ENCODE peak calls at places on chromosomes 6 and 20, in nine cellular contexts. One of them, this sample, is unnamed.

GRCh38 chr20:21571841-21572690 is 58.2 kb upstream of the NKX2-2 start:
- DNase-seq in HFF-Myc: peak; percentile 1
- DNase-seq in GM06990: no peak
- DNase-seq in fibroblast of mammary gland: peak; percentile 3
- DNase-seq in SJSA1: peak; percentile 9
- DNase-seq in AML-193: no peak
- DNase-seq in stimulated activated CD4-positive, alpha-beta T cell treated with anti-CD3 and anti-CD28 coated beads, Interleukin-2, amount 100 ng/mL, for 48 hours: no peak
- DNase-seq in astrocyte of the spinal cord: peak; percentile 1
- DNase-seq in SW 1271: peak; percentile 23
- DNase-seq in this sample: peak; percentile 20

GRCh38 chr20:51335329-51335841 is 207.1 kb downstream of the NFATC2 start:
- DNase-seq in HFF-Myc: peak; percentile 81
- DNase-seq in GM06990: peak; percentile 25
- DNase-seq in fibroblast of mammary gland: peak; percentile 100
- DNase-seq in SJSA1: peak; percentile 92
- DNase-seq in AML-193: no peak
- DNase-seq in stimulated activated CD4-positive, alpha-beta T cell treated with anti-CD3 and anti-CD28 coated beads, Interleukin-2, amount 100 ng/mL, for 48 hours: peak; percentile 7
- DNase-seq in astrocyte of the spinal cord: peak; percentile 100
- DNase-seq in SW 1271: peak; percentile 55
- DNase-seq in this sample: no peak

GRCh38 chr6:41411961-41412360 is 76.6 kb downstream of the NCR2 start:
- DNase-seq in HFF-Myc: no peak
- DNase-seq in GM06990: no peak
- DNase-seq in fibroblast of mammary gland: peak; percentile 29
- DNase-seq in SJSA1: peak; percentile 50
- DNase-seq in AML-193: no peak
- DNase-seq in stimulated activated CD4-positive, alpha-beta T cell treated with anti-CD3 and anti-CD28 coated beads, Interleukin-2, amount 100 ng/mL, for 48 hours: no peak
- DNase-seq in astrocyte of the spinal cord: no peak
- DNase-seq in SW 1271: no peak
- DNase-seq in this sample: no peak

GRCh38 chr6:11538049-11538798 is 675 bp downstream of the TMEM170B start:
- DNase-seq in HFF-Myc: no peak
- DNase-seq in GM06990: peak; percentile 60
- DNase-seq in fibroblast of mammary gland: no peak
- DNase-seq in SJSA1: no peak
- DNase-seq in AML-193: peak; percentile 59
- DNase-seq in stimulated activated CD4-positive, alpha-beta T cell treated with anti-CD3 and anti-CD28 coated beads, Interleukin-2, amount 100 ng/mL, for 48 hours: no peak
- DNase-seq in astrocyte of the spinal cord: peak; percentile 5
- DNase-seq in SW 1271: no peak
- DNase-seq in this sample: peak; percentile 78

GRCh38 chr20:19660808-19661378 is 97.2 kb upstream of the RIN2 start:
- DNase-seq in HFF-Myc: no peak
- DNase-seq in GM06990: no peak
- DNase-seq in fibroblast of mammary gland: no peak
- DNase-seq in SJSA1: no peak
- DNase-seq in AML-193: no peak
- DNase-seq in stimulated activated CD4-positive, alpha-beta T cell treated with anti-CD3 and anti-CD28 coated beads, Interleukin-2, amount 100 ng/mL, for 48 hours: no peak
- DNase-seq in astrocyte of the spinal cord: no peak
- DNase-seq in SW 1271: no peak
- DNase-seq in this sample: no peak

GRCh38 chr20:63238491-63239126 is 2.9 kb downstream of the BIRC7 start:
- DNase-seq in HFF-Myc: no peak
- DNase-seq in GM06990: no peak
- DNase-seq in fibroblast of mammary gland: no peak
- DNase-seq in SJSA1: no peak
- DNase-seq in AML-193: no peak
- DNase-seq in stimulated activated CD4-positive, alpha-beta T cell treated with anti-CD3 and anti-CD28 coated beads, Interleukin-2, amount 100 ng/mL, for 48 hours: no peak
- DNase-seq in astrocyte of the spinal cord: no peak
- DNase-seq in SW 1271: peak; percentile 13
- DNase-seq in this sample: peak; percentile 49

GRCh38 chr6:138972226-138972665 is 15.8 kb downstream of the REPS1 start:
- DNase-seq in HFF-Myc: no peak
- DNase-seq in GM06990: no peak
- DNase-seq in fibroblast of mammary gland: peak; percentile 69
- DNase-seq in SJSA1: peak; percentile 30
- DNase-seq in AML-193: no peak
- DNase-seq in stimulated activated CD4-positive, alpha-beta T cell treated with anti-CD3 and anti-CD28 coated beads, Interleukin-2, amount 100 ng/mL, for 48 hours: no peak
- DNase-seq in astrocyte of the spinal cord: peak; percentile 50
- DNase-seq in SW 1271: no peak
- DNase-seq in this sample: no peak

GRCh38 chr6:149934249-149935156 is 7.3 kb upstream of the ULBP2 start:
- DNase-seq in HFF-Myc: peak; percentile 45
- DNase-seq in GM06990: no peak
- DNase-seq in fibroblast of mammary gland: peak; percentile 78
- DNase-seq in SJSA1: peak; percentile 59
- DNase-seq in AML-193: peak; percentile 78
- DNase-seq in stimulated activated CD4-positive, alpha-beta T cell treated with anti-CD3 and anti-CD28 coated beads, Interleukin-2, amount 100 ng/mL, for 48 hours: peak; percentile 70
- DNase-seq in astrocyte of the spinal cord: peak; percentile 75
- DNase-seq in SW 1271: peak; percentile 67
- DNase-seq in this sample: peak; percentile 77

GRCh38 chr6:23775127-23775526 is 350.9 kb upstream of the NRSN1 start:
- DNase-seq in HFF-Myc: no peak
- DNase-seq in GM06990: no peak
- DNase-seq in fibroblast of mammary gland: peak; percentile 0
- DNase-seq in SJSA1: peak; percentile 18
- DNase-seq in AML-193: no peak
- DNase-seq in stimulated activated CD4-positive, alpha-beta T cell treated with anti-CD3 and anti-CD28 coated beads, Interleukin-2, amount 100 ng/mL, for 48 hours: no peak
- DNase-seq in astrocyte of the spinal cord: peak; percentile 65
- DNase-seq in SW 1271: no peak
- DNase-seq in this sample: no peak

GRCh38 chr6:155126727-155127439 is 131.8 kb downstream of the TIAM2 start:
- DNase-seq in HFF-Myc: no peak
- DNase-seq in GM06990: no peak
- DNase-seq in fibroblast of mammary gland: peak; percentile 77
- DNase-seq in SJSA1: peak; percentile 98
- DNase-seq in AML-193: no peak
- DNase-seq in stimulated activated CD4-positive, alpha-beta T cell treated with anti-CD3 and anti-CD28 coated beads, Interleukin-2, amount 100 ng/mL, for 48 hours: peak; percentile 57
- DNase-seq in astrocyte of the spinal cord: peak; percentile 86
- DNase-seq in SW 1271: peak; percentile 77
- DNase-seq in this sample: peak; percentile 46

GRCh38 chr6:3390698-3391097 is 66.2 kb downstream of the SLC22A23 start:
- DNase-seq in HFF-Myc: no peak
- DNase-seq in GM06990: no peak
- DNase-seq in fibroblast of mammary gland: peak; percentile 98
- DNase-seq in SJSA1: peak; percentile 40
- DNase-seq in AML-193: no peak
- DNase-seq in stimulated activated CD4-positive, alpha-beta T cell treated with anti-CD3 and anti-CD28 coated beads, Interleukin-2, amount 100 ng/mL, for 48 hours: no peak
- DNase-seq in astrocyte of the spinal cord: peak; percentile 98
- DNase-seq in SW 1271: no peak
- DNase-seq in this sample: no peak

GRCh38 chr6:132614554-132614953 is 9.5 kb downstream of the TAAR2 start:
- DNase-seq in HFF-Myc: no peak
- DNase-seq in GM06990: no peak
- DNase-seq in fibroblast of mammary gland: no peak
- DNase-seq in SJSA1: no peak
- DNase-seq in AML-193: no peak
- DNase-seq in stimulated activated CD4-positive, alpha-beta T cell treated with anti-CD3 and anti-CD28 coated beads, Interleukin-2, amount 100 ng/mL, for 48 hours: no peak
- DNase-seq in astrocyte of the spinal cord: no peak
- DNase-seq in SW 1271: no peak
- DNase-seq in this sample: no peak

GRCh38 chr20:2237059-2237458 is 58.7 kb upstream of the TGM3 start:
- DNase-seq in HFF-Myc: peak; percentile 90
- DNase-seq in GM06990: no peak
- DNase-seq in fibroblast of mammary gland: peak; percentile 98
- DNase-seq in SJSA1: peak; percentile 97
- DNase-seq in AML-193: no peak
- DNase-seq in stimulated activated CD4-positive, alpha-beta T cell treated with anti-CD3 and anti-CD28 coated beads, Interleukin-2, amount 100 ng/mL, for 48 hours: no peak
- DNase-seq in astrocyte of the spinal cord: peak; percentile 96
- DNase-seq in SW 1271: no peak
- DNase-seq in this sample: peak; percentile 31

GRCh38 chr20:47066484-47067270 is 172.0 kb downstream of the EYA2 start:
- DNase-seq in HFF-Myc: no peak
- DNase-seq in GM06990: no peak
- DNase-seq in fibroblast of mammary gland: peak; percentile 24
- DNase-seq in SJSA1: no peak
- DNase-seq in AML-193: no peak
- DNase-seq in stimulated activated CD4-positive, alpha-beta T cell treated with anti-CD3 and anti-CD28 coated beads, Interleukin-2, amount 100 ng/mL, for 48 hours: no peak
- DNase-seq in astrocyte of the spinal cord: peak; percentile 54
- DNase-seq in SW 1271: no peak
- DNase-seq in this sample: no peak

GRCh38 chr6:143125896-143126573 is 65.3 kb downstream of the AIG1 start:
- DNase-seq in HFF-Myc: no peak
- DNase-seq in GM06990: no peak
- DNase-seq in fibroblast of mammary gland: no peak
- DNase-seq in SJSA1: peak; percentile 43
- DNase-seq in AML-193: no peak
- DNase-seq in stimulated activated CD4-positive, alpha-beta T cell treated with anti-CD3 and anti-CD28 coated beads, Interleukin-2, amount 100 ng/mL, for 48 hours: no peak
- DNase-seq in astrocyte of the spinal cord: peak; percentile 87
- DNase-seq in SW 1271: no peak
- DNase-seq in this sample: no peak

GRCh38 chr6:155611742-155612141 is 156.1 kb upstream of the NOX3 start:
- DNase-seq in HFF-Myc: no peak
- DNase-seq in GM06990: no peak
- DNase-seq in fibroblast of mammary gland: no peak
- DNase-seq in SJSA1: no peak
- DNase-seq in AML-193: no peak
- DNase-seq in stimulated activated CD4-positive, alpha-beta T cell treated with anti-CD3 and anti-CD28 coated beads, Interleukin-2, amount 100 ng/mL, for 48 hours: no peak
- DNase-seq in astrocyte of the spinal cord: no peak
- DNase-seq in SW 1271: no peak
- DNase-seq in this sample: no peak

GRCh38 chr6:11711644-11711993 is 67.0 kb downstream of the ADTRP start:
- DNase-seq in HFF-Myc: no peak
- DNase-seq in GM06990: peak; percentile 75
- DNase-seq in fibroblast of mammary gland: peak; percentile 12
- DNase-seq in SJSA1: no peak
- DNase-seq in AML-193: no peak
- DNase-seq in stimulated activated CD4-positive, alpha-beta T cell treated with anti-CD3 and anti-CD28 coated beads, Interleukin-2, amount 100 ng/mL, for 48 hours: peak; percentile 56
- DNase-seq in astrocyte of the spinal cord: no peak
- DNase-seq in SW 1271: no peak
- DNase-seq in this sample: peak; percentile 61

GRCh38 chr20:48381353-48382120 is 446.3 kb downstream of the PREX1 start:
- DNase-seq in HFF-Myc: no peak
- DNase-seq in GM06990: no peak
- DNase-seq in fibroblast of mammary gland: no peak
- DNase-seq in SJSA1: no peak
- DNase-seq in AML-193: no peak
- DNase-seq in stimulated activated CD4-positive, alpha-beta T cell treated with anti-CD3 and anti-CD28 coated beads, Interleukin-2, amount 100 ng/mL, for 48 hours: no peak
- DNase-seq in astrocyte of the spinal cord: no peak
- DNase-seq in SW 1271: no peak
- DNase-seq in this sample: no peak

GRCh38 chr6:7124631-7125030 is 16.9 kb downstream of the RREB1 start:
- DNase-seq in HFF-Myc: no peak
- DNase-seq in GM06990: no peak
- DNase-seq in fibroblast of mammary gland: peak; percentile 37
- DNase-seq in SJSA1: no peak
- DNase-seq in AML-193: no peak
- DNase-seq in stimulated activated CD4-positive, alpha-beta T cell treated with anti-CD3 and anti-CD28 coated beads, Interleukin-2, amount 100 ng/mL, for 48 hours: no peak
- DNase-seq in astrocyte of the spinal cord: no peak
- DNase-seq in SW 1271: no peak
- DNase-seq in this sample: no peak

GRCh38 chr6:19838442-19839236 is 1.5 kb downstream of the ID4 start:
- DNase-seq in HFF-Myc: no peak
- DNase-seq in GM06990: peak; percentile 6
- DNase-seq in fibroblast of mammary gland: no peak
- DNase-seq in SJSA1: peak; percentile 43
- DNase-seq in AML-193: no peak
- DNase-seq in stimulated activated CD4-positive, alpha-beta T cell treated with anti-CD3 and anti-CD28 coated beads, Interleukin-2, amount 100 ng/mL, for 48 hours: no peak
- DNase-seq in astrocyte of the spinal cord: peak; percentile 29
- DNase-seq in SW 1271: no peak
- DNase-seq in this sample: no peak

GRCh38 chr6:22892452-22892851 is 323.1 kb downstream of the HDGFL1 start:
- DNase-seq in HFF-Myc: peak; percentile 81
- DNase-seq in GM06990: no peak
- DNase-seq in fibroblast of mammary gland: peak; percentile 97
- DNase-seq in SJSA1: peak; percentile 74
- DNase-seq in AML-193: no peak
- DNase-seq in stimulated activated CD4-positive, alpha-beta T cell treated with anti-CD3 and anti-CD28 coated beads, Interleukin-2, amount 100 ng/mL, for 48 hours: no peak
- DNase-seq in astrocyte of the spinal cord: peak; percentile 98
- DNase-seq in SW 1271: peak; percentile 75
- DNase-seq in this sample: no peak

GRCh38 chr6:42380208-42380979 is 71.3 kb downstream of the TRERF1 start:
- DNase-seq in HFF-Myc: no peak
- DNase-seq in GM06990: no peak
- DNase-seq in fibroblast of mammary gland: no peak
- DNase-seq in SJSA1: no peak
- DNase-seq in AML-193: no peak
- DNase-seq in stimulated activated CD4-positive, alpha-beta T cell treated with anti-CD3 and anti-CD28 coated beads, Interleukin-2, amount 100 ng/mL, for 48 hours: no peak
- DNase-seq in astrocyte of the spinal cord: no peak
- DNase-seq in SW 1271: no peak
- DNase-seq in this sample: no peak

GRCh38 chr20:6828794-6829423 is 61.4 kb downstream of the BMP2 start:
- DNase-seq in HFF-Myc: peak; percentile 52
- DNase-seq in GM06990: peak; percentile 1
- DNase-seq in fibroblast of mammary gland: peak; percentile 53
- DNase-seq in SJSA1: peak; percentile 37
- DNase-seq in AML-193: peak; percentile 17
- DNase-seq in stimulated activated CD4-positive, alpha-beta T cell treated with anti-CD3 and anti-CD28 coated beads, Interleukin-2, amount 100 ng/mL, for 48 hours: peak; percentile 35
- DNase-seq in astrocyte of the spinal cord: peak; percentile 53
- DNase-seq in SW 1271: peak; percentile 66
- DNase-seq in this sample: peak; percentile 68

GRCh38 chr6:163181666-163182180 is 232.8 kb upstream of the QKI start:
- DNase-seq in HFF-Myc: no peak
- DNase-seq in GM06990: no peak
- DNase-seq in fibroblast of mammary gland: no peak
- DNase-seq in SJSA1: no peak
- DNase-seq in AML-193: no peak
- DNase-seq in stimulated activated CD4-positive, alpha-beta T cell treated with anti-CD3 and anti-CD28 coated beads, Interleukin-2, amount 100 ng/mL, for 48 hours: no peak
- DNase-seq in astrocyte of the spinal cord: no peak
- DNase-seq in SW 1271: no peak
- DNase-seq in this sample: no peak

GRCh38 chr20:1491281-1491840 is at the start of gene SIRPB2:
- DNase-seq in HFF-Myc: no peak
- DNase-seq in GM06990: no peak
- DNase-seq in fibroblast of mammary gland: no peak
- DNase-seq in SJSA1: no peak
- DNase-seq in AML-193: peak; percentile 92
- DNase-seq in stimulated activated CD4-positive, alpha-beta T cell treated with anti-CD3 and anti-CD28 coated beads, Interleukin-2, amount 100 ng/mL, for 48 hours: no peak
- DNase-seq in astrocyte of the spinal cord: no peak
- DNase-seq in SW 1271: no peak
- DNase-seq in this sample: peak; percentile 92

GRCh38 chr6:83914953-83915352 is 55.5 kb downstream of the CYB5R4 start:
- DNase-seq in HFF-Myc: no peak
- DNase-seq in GM06990: no peak
- DNase-seq in fibroblast of mammary gland: no peak
- DNase-seq in SJSA1: no peak
- DNase-seq in AML-193: no peak
- DNase-seq in stimulated activated CD4-positive, alpha-beta T cell treated with anti-CD3 and anti-CD28 coated beads, Interleukin-2, amount 100 ng/mL, for 48 hours: no peak
- DNase-seq in astrocyte of the spinal cord: no peak
- DNase-seq in SW 1271: no peak
- DNase-seq in this sample: peak; percentile 3

GRCh38 chr20:45373353-45374100 is 4.6 kb downstream of the TP53TG5 start:
- DNase-seq in HFF-Myc: peak; percentile 57
- DNase-seq in GM06990: peak; percentile 74
- DNase-seq in fibroblast of mammary gland: peak; percentile 78
- DNase-seq in SJSA1: peak; percentile 48
- DNase-seq in AML-193: peak; percentile 85
- DNase-seq in stimulated activated CD4-positive, alpha-beta T cell treated with anti-CD3 and anti-CD28 coated beads, Interleukin-2, amount 100 ng/mL, for 48 hours: peak; percentile 94
- DNase-seq in astrocyte of the spinal cord: peak; percentile 70
- DNase-seq in SW 1271: peak; percentile 80
- DNase-seq in this sample: peak; percentile 86

GRCh38 chr6:113980937-113981554 is 10.1 kb upstream of the HDAC2 start:
- DNase-seq in HFF-Myc: no peak
- DNase-seq in GM06990: no peak
- DNase-seq in fibroblast of mammary gland: peak; percentile 40
- DNase-seq in SJSA1: no peak
- DNase-seq in AML-193: peak; percentile 63
- DNase-seq in stimulated activated CD4-positive, alpha-beta T cell treated with anti-CD3 and anti-CD28 coated beads, Interleukin-2, amount 100 ng/mL, for 48 hours: no peak
- DNase-seq in astrocyte of the spinal cord: peak; percentile 35
- DNase-seq in SW 1271: peak; percentile 40
- DNase-seq in this sample: peak; percentile 54

GRCh38 chr20:43942661-43943285 is 28.1 kb downstream of the TOX2 start:
- DNase-seq in HFF-Myc: no peak
- DNase-seq in GM06990: peak; percentile 70
- DNase-seq in fibroblast of mammary gland: peak; percentile 68
- DNase-seq in SJSA1: peak; percentile 70
- DNase-seq in AML-193: peak; percentile 90
- DNase-seq in stimulated activated CD4-positive, alpha-beta T cell treated with anti-CD3 and anti-CD28 coated beads, Interleukin-2, amount 100 ng/mL, for 48 hours: no peak
- DNase-seq in astrocyte of the spinal cord: peak; percentile 84
- DNase-seq in SW 1271: peak; percentile 74
- DNase-seq in this sample: peak; percentile 90

GRCh38 chr20:1774479-1774878 is 116.9 kb upstream of the SIRPG start:
- DNase-seq in HFF-Myc: no peak
- DNase-seq in GM06990: no peak
- DNase-seq in fibroblast of mammary gland: no peak
- DNase-seq in SJSA1: no peak
- DNase-seq in AML-193: no peak
- DNase-seq in stimulated activated CD4-positive, alpha-beta T cell treated with anti-CD3 and anti-CD28 coated beads, Interleukin-2, amount 100 ng/mL, for 48 hours: no peak
- DNase-seq in astrocyte of the spinal cord: no peak
- DNase-seq in SW 1271: no peak
- DNase-seq in this sample: no peak

GRCh38 chr6:46993846-46994245 is 48.3 kb downstream of the ADGRF1 start:
- DNase-seq in HFF-Myc: peak; percentile 29
- DNase-seq in GM06990: no peak
- DNase-seq in fibroblast of mammary gland: peak; percentile 78
- DNase-seq in SJSA1: peak; percentile 76
- DNase-seq in AML-193: no peak
- DNase-seq in stimulated activated CD4-positive, alpha-beta T cell treated with anti-CD3 and anti-CD28 coated beads, Interleukin-2, amount 100 ng/mL, for 48 hours: no peak
- DNase-seq in astrocyte of the spinal cord: peak; percentile 93
- DNase-seq in SW 1271: peak; percentile 77
- DNase-seq in this sample: no peak

This sample was measured in NB4.